ENCODE peak calls at places on chromosomes 6 and 20, in nine cellular contexts. K is pancreas, O is PC-9, G is lower lobe of right lung, Q is right lobe of liver, U is left ventricle myocardium inferior, E is hepatocyte, L is BE2C, X is LNCaP clone FGC. I is an unnamed sample.

GRCh38 chr6:128204621-128205020 is 303.8 kb upstream of the THEMIS start:
- DNase-seq in K (no peak), O (peak), G (no peak), Q (no peak), U (no peak), E (no peak), L (no peak), X (no peak), I (no peak)

GRCh38 chr6:110653381-110653780 is 161.9 kb downstream of the CDK19 start:
- DNase-seq in K (no peak), O (no peak), G (no peak), Q (no peak), U (no peak), E (no peak), L (no peak), X (no peak), I (no peak)

GRCh38 chr20:56200456-56200855 is 48.1 kb upstream of the MC3R start:
- DNase-seq in K (no peak), O (no peak), G (no peak), Q (no peak), U (no peak), E (no peak), L (no peak), X (no peak), I (no peak)

GRCh38 chr6:87210979-87211378 is 55.6 kb downstream of the ZNF292 start:
- DNase-seq in K (no peak), O (no peak), G (no peak), Q (no peak), U (no peak), E (no peak), L (no peak), X (no peak), I (no peak)

GRCh38 chr6:27293436-27294152 is 18.5 kb downstream of the POM121L2 start:
- DNase-seq in K (no peak), O (peak), G (no peak), Q (no peak), U (no peak), E (peak), L (peak), X (no peak), I (peak)

GRCh38 chr20:10309326-10309725 is 90.7 kb downstream of the SNAP25 start:
- DNase-seq in K (no peak), O (peak), G (no peak), Q (no peak), U (no peak), E (no peak), L (peak), X (no peak), I (peak)

GRCh38 chr6:134883314-134883713 is 66.6 kb downstream of the ALDH8A1 start:
- DNase-seq in K (no peak), O (no peak), G (no peak), Q (no peak), U (no peak), E (no peak), L (no peak), X (no peak), I (no peak)

GRCh38 chr6:14144678-14145113 is 27.1 kb downstream of the CD83 start:
- DNase-seq in K (peak), O (peak), G (peak), Q (peak), U (peak), E (peak), L (peak), X (peak), I (peak)

GRCh38 chr20:38218566-38218885 is 42.0 kb downstream of the KIAA1755 start:
- DNase-seq in K (no peak), O (no peak), G (no peak), Q (no peak), U (no peak), E (no peak), L (no peak), X (no peak), I (no peak)

GRCh38 chr6:10659697-10660348 is 34.6 kb downstream of the C6orf52 start:
- DNase-seq in K (peak), O (no peak), G (peak), Q (no peak), U (peak), E (peak), L (peak), X (no peak), I (no peak)

GRCh38 chr6:79666633-79667032 is 35.5 kb downstream of the SH3BGRL2 start:
- DNase-seq in K (no peak), O (no peak), G (no peak), Q (no peak), U (no peak), E (no peak), L (no peak), X (no peak), I (no peak)

GRCh38 chr6:148457137-148457842 is 114.7 kb downstream of the SASH1 start:
- DNase-seq in K (no peak), O (no peak), G (no peak), Q (no peak), U (no peak), E (no peak), L (no peak), X (no peak), I (no peak)

GRCh38 chr20:45341579-45341938 is 6.7 kb downstream of the SDC4 start:
- DNase-seq in K (peak), O (no peak), G (no peak), Q (peak), U (no peak), E (no peak), L (no peak), X (no peak), I (no peak)
- H3K4me3 ChIP-seq in K (peak), O (peak), G (peak), Q (no peak), U (peak), E (no peak), L (peak), X (peak), I (no peak)

DNA sequence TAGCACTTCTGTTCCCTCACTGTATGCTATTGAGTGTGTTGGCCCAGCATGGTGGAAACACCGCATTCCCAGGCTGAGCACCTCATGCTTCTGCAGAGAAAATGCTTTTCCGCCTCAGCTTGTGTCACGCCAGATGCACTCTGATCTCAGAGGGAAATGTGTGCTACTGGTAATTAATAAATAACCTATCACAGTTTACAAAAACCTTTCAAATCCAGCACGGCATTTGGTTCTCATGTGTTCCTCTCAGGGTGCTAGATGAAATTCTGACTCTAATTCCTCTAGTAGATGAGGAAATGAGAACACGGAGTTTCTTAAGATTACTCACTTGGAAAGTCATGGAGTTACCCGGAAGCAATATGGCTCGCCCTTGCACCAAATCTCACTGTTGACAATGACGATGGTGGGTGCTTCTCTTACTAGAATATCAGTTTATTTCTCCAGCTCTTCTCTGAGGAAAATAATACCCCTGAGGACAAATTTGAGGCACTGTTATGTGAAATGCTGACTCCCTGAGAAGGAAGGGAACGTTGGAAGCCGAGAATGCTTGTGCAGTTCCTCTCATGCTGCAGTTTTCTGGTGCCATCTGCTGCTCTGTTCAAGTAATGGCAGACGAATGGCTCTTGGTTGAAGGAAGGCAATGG is 116.6 kb downstream of the RNF144B start:
- DNase-seq in K (peak), O (peak), G (no peak), Q (peak), U (peak), E (peak), L (peak), X (peak), I (peak)
- H3K4me3 ChIP-seq in K (peak), O (peak), G (peak), Q (peak), U (peak), E (no peak), L (peak), X (no peak), I (peak)

DNA sequence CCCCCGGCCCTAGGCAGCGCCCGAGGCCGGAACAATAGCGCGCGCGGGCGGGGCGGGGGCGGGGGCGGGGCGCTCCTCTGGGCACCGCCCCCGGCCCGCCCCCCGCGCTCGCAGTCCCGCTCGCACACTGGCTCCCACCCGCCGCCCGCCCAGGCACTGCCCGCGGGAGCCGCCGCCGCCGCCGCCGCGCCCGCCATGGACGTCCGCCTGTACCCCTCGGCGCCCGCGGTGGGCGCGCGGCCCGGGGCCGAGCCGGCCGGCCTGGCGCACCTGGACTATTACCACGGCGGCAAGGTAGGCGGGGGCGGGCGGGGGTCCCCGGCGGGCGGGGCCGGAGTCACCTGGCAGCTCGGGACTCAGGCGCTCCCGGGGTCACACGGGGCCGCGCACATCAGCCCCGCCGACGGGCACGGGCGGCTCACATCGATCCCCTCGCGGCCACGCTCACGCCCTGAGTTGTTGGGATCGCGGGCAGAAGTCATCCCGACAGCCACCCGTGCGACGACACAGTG is at the start of gene TOX2:
- DNase-seq in K (no peak), O (peak), G (peak), Q (no peak), U (peak), E (peak), L (peak), X (no peak), I (peak)
- H3K4me3 ChIP-seq in K (peak), O (peak), G (peak), Q (peak), U (peak), E (peak), L (peak), X (peak), I (peak)

GRCh38 chr6:141561154-141561553 is 571.6 kb upstream of the GJE1 start:
- DNase-seq in K (no peak), O (no peak), G (no peak), Q (no peak), U (no peak), E (no peak), L (no peak), X (peak), I (no peak)

GRCh38 chr6:141562181-141562800 is 570.4 kb upstream of the GJE1 start:
- DNase-seq in K (no peak), O (no peak), G (peak), Q (peak), U (peak), E (peak), L (peak), X (no peak), I (no peak)

GRCh38 chr6:141562801-141563763 is 569.6 kb upstream of the GJE1 start:
- DNase-seq in K (peak), O (peak), G (no peak), Q (peak), U (peak), E (peak), L (peak), X (peak), I (peak)
- H3K4me3 ChIP-seq in K (peak), O (no peak), G (peak), Q (peak), U (peak), E (no peak), L (peak), X (no peak), I (no peak)

GRCh38 chr20:25036331-25036936 is 21.5 kb downstream of the ACSS1 start:
- DNase-seq in K (no peak), O (no peak), G (no peak), Q (no peak), U (no peak), E (no peak), L (no peak), X (no peak), I (no peak)
- H3K4me3 ChIP-seq in K (no peak), O (no peak), G (no peak), Q (no peak), U (peak), E (no peak), L (no peak), X (no peak), I (no peak)

GRCh38 chr6:143746202-143747119 is 68.7 kb downstream of the PHACTR2 start:
- DNase-seq in K (peak), O (no peak), G (no peak), Q (no peak), U (no peak), E (no peak), L (no peak), X (no peak), I (no peak)
- H3K4me3 ChIP-seq in K (peak), O (no peak), G (peak), Q (no peak), U (peak), E (no peak), L (no peak), X (peak), I (no peak)

GRCh38 chr20:2004171-2004570 is 10.3 kb upstream of the PDYN start:
- DNase-seq in K (no peak), O (no peak), G (no peak), Q (no peak), U (no peak), E (no peak), L (no peak), X (no peak), I (no peak)
- H3K4me3 ChIP-seq in K (no peak), O (no peak), G (no peak), Q (no peak), U (no peak), E (no peak), L (no peak), X (no peak), I (no peak)

GRCh38 chr6:8529250-8529649 is 93.9 kb upstream of the SLC35B3 start:
- DNase-seq in K (no peak), O (no peak), G (no peak), Q (no peak), U (no peak), E (no peak), L (no peak), X (no peak), I (no peak)
- H3K4me3 ChIP-seq in K (no peak), O (no peak), G (no peak), Q (no peak), U (no peak), E (no peak), L (no peak), X (no peak), I (no peak)

DNA sequence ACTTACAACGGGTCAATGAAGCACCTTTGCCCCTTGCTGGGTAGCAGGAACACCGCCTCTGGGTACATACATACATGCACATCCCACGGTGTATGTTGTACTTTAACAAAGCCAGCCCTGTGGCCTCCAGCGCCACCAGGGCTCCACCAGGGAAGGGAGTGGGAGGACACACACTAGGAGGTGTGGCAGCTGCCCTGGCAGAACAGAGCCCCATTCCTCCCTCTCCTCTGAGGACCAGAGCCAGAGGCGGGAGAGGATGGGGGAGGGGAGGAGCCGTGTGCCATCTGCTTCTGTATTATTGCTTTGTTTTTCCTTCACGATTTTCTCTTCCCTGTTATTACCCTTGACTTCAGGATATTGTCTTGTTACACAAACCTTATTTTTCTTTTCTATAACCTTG is 105.8 kb upstream of the TRAF3IP2 start:
- DNase-seq in K (no peak), O (no peak), G (no peak), Q (no peak), U (peak), E (no peak), L (peak), X (no peak), I (no peak)
- H3K4me3 ChIP-seq in K (no peak), O (no peak), G (no peak), Q (no peak), U (no peak), E (no peak), L (no peak), X (no peak), I (no peak)

GRCh38 chr20:32050851-32051556 is 1.0 kb upstream of the HCK start:
- DNase-seq in K (no peak), O (no peak), G (peak), Q (peak), U (peak), E (no peak), L (no peak), X (no peak), I (no peak)

GRCh38 chr20:32053648-32054047 is 1.6 kb downstream of the HCK start:
- DNase-seq in K (no peak), O (no peak), G (no peak), Q (no peak), U (no peak), E (no peak), L (no peak), X (no peak), I (no peak)

GRCh38 chr20:32051720-32052089 is 337 bp upstream of the HCK start:
- DNase-seq in K (no peak), O (no peak), G (no peak), Q (peak), U (no peak), E (no peak), L (no peak), X (no peak), I (no peak)

GRCh38 chr20:32052792-32053362 is 835 bp downstream of the HCK start:
- DNase-seq in K (no peak), O (no peak), G (peak), Q (peak), U (peak), E (no peak), L (no peak), X (no peak), I (no peak)

GRCh38 chr20:32052090-32052791 is at the start of gene HCK:
- DNase-seq in K (no peak), O (no peak), G (peak), Q (peak), U (peak), E (no peak), L (no peak), X (no peak), I (no peak)
- H3K4me3 ChIP-seq in K (peak), O (no peak), G (peak), Q (peak), U (peak), E (no peak), L (no peak), X (no peak), I (no peak)

I was measured in MG63.